ENCODE peak calls at places on chromosomes 12 and 14, in six cellular contexts. S is tibial artery; H is heart left ventricle; Z is transverse colon; N is CD8-positive, alpha-beta T cell; P is uterus. I is an unnamed sample. For H3K9me3 and H3K4me1, the result is how much of the 10 kb centered on the place peaks cover.

GRCh38 chr12:107362960-107363359 is 269.6 kb upstream of the CRY1 start:
- DNase-seq in S (no peak), N (no peak), P (no peak), Z (no peak), H (no peak), I (no peak)

GRCh38 chr14:99318091-99318958 is 46.3 kb upstream of the BCL11B start:
- DNase-seq in S (no peak), N (no peak), P (no peak), Z (peak), H (no peak), I (no peak)

GRCh38 chr14:25753130-25753529 is 703.2 kb upstream of the STXBP6 start:
- DNase-seq in S (no peak), H (no peak), N (no peak), P (no peak), Z (no peak), I (no peak)

GRCh38 chr14:93050761-93051160 is 65.0 kb downstream of the ITPK1 start:
- DNase-seq in N (no peak), S (no peak), Z (peak), P (no peak), H (no peak), I (no peak)

GRCh38 chr14:75182820-75183219 is 6.4 kb upstream of the TMED10 start:
- DNase-seq in P (no peak), S (no peak), N (no peak), H (no peak), Z (no peak), I (no peak)

GRCh38 chr14:99809376-99809775 is 16.2 kb downstream of the EML1 start:
- DNase-seq in N (no peak), H (peak), Z (peak), S (peak), P (peak), I (no peak)

GRCh38 chr14:88270781-88271180 is 52.3 kb downstream of the KCNK10 start:
- DNase-seq in S (no peak), N (no peak), H (no peak), Z (peak), P (no peak), I (no peak)

GRCh38 chr14:94062344-94062904 is 18.6 kb downstream of the DDX24 start:
- DNase-seq in P (no peak), H (no peak), Z (no peak), S (no peak), N (no peak), I (no peak)

GRCh38 chr14:100891501-100892445 is 11.7 kb downstream of the RTL1 start:
- DNase-seq in H (no peak), P (peak), S (peak), Z (peak), N (no peak), I (peak)

GRCh38 chr14:32980887-32981501 is 42.3 kb downstream of the NPAS3 start:
- DNase-seq in S (no peak), P (no peak), Z (no peak), N (no peak), H (no peak), I (no peak)

GRCh38 chr14:32205984-32206383 is 2.9 kb upstream of the RNU6-8 start:
- DNase-seq in H (no peak), P (no peak), S (no peak), N (no peak), Z (peak), I (no peak)

GRCh38 chr14:76514599-76514998 is 138.7 kb downstream of the ESRRB start:
- DNase-seq in N (no peak), H (no peak), Z (no peak), S (peak), P (no peak), I (peak)

GRCh38 chr12:120125029-120125428 is 8.5 kb upstream of the RAB35 start:
- DNase-seq in P (no peak), N (no peak), Z (no peak), S (no peak), H (no peak), I (no peak)

GRCh38 chr12:65121049-65121955 is at the start of gene WIF1:
- DNase-seq in P (no peak), N (no peak), S (peak), H (peak), Z (peak), I (no peak)

GRCh38 chr12:22034709-22035506 is 11.1 kb upstream of the CMAS start:
- DNase-seq in H (no peak), P (no peak), S (no peak), Z (no peak), N (no peak), I (no peak)

GRCh38 chr12:121532503-121533390 is 48.1 kb downstream of the KDM2B start:
- DNase-seq in H (no peak), Z (no peak), S (no peak), N (no peak), P (no peak), I (no peak)

GRCh38 chr12:48080285-48080684 is 25.6 kb downstream of the SENP1 start:
- DNase-seq in H (no peak), N (no peak), Z (no peak), S (no peak), P (no peak), I (no peak)

GRCh38 chr14:51953996-51954395 is 35.4 kb upstream of the RTRAF start:
- DNase-seq in P (no peak), S (no peak), Z (no peak), H (no peak), N (no peak), I (peak)

GRCh38 chr12:86950043-86950838 is 694.0 kb upstream of the MGAT4C start:
- DNase-seq in Z (no peak), S (no peak), H (no peak), P (no peak), N (no peak), I (no peak)

GRCh38 chr12:14777271-14777670 is 26.0 kb downstream of the WBP11 start:
- DNase-seq in N (no peak), P (no peak), S (no peak), Z (peak), H (no peak), I (no peak)

GRCh38 chr12:65935906-65936528 is 111.7 kb downstream of the HMGA2 start:
- DNase-seq in N (no peak), P (no peak), H (no peak), S (no peak), Z (no peak), I (peak)

GRCh38 chr14:61621444-61621843 is 73.9 kb upstream of the HIF1A start:
- DNase-seq in P (no peak), Z (no peak), N (no peak), H (no peak), S (no peak), I (no peak)

GRCh38 chr12:121579981-121580868 is 598 bp downstream of the KDM2B start:
- DNase-seq in H (peak), N (peak), P (peak), S (peak), Z (peak), I (peak)

GRCh38 chr14:85471156-85471555 is 58.8 kb upstream of the FLRT2 start:
- DNase-seq in Z (no peak), P (no peak), S (no peak), N (no peak), H (no peak), I (no peak)

GRCh38 chr14:99462211-99462610 is 18.4 kb downstream of the SETD3 start:
- DNase-seq in P (no peak), N (no peak), Z (no peak), S (no peak), H (no peak), I (no peak)

GRCh38 chr12:50545783-50546182 is 41.0 kb downstream of the DIP2B start:
- DNase-seq in S (no peak), H (no peak), P (no peak), N (no peak), Z (peak), I (peak)

GRCh38 chr14:83874662-83875061 is 1655.3 kb upstream of the FLRT2 start:
- DNase-seq in H (no peak), S (no peak), N (no peak), Z (no peak), P (no peak), I (no peak)

GRCh38 chr14:59346329-59346728 is 118.9 kb downstream of the GPR135 start:
- DNase-seq in H (no peak), Z (no peak), P (no peak), S (no peak), N (no peak), I (no peak)

GRCh38 chr14:66119805-66120204 is 366.4 kb upstream of the CCDC196 start:
- DNase-seq in S (no peak), N (no peak), P (no peak), Z (no peak), H (no peak), I (no peak)

GRCh38 chr12:124240493-124240892 is 54.4 kb upstream of the RFLNA start:
- DNase-seq in N (no peak), H (no peak), P (no peak), Z (no peak), S (no peak), I (no peak)

GRCh38 chr12:93122089-93122488 is 193.0 kb upstream of the EEA1 start:
- DNase-seq in Z (no peak), P (no peak), S (no peak), H (no peak), N (no peak), I (no peak)

GRCh38 chr12:90013409-90013808 is 304.8 kb upstream of the ATP2B1 start:
- DNase-seq in H (no peak), P (no peak), N (no peak), Z (no peak), S (no peak), I (no peak)

GRCh38 chr12:23014749-23015148 is 389.8 kb downstream of the ETNK1 start:
- DNase-seq in S (no peak), H (no peak), Z (no peak), N (no peak), P (no peak), I (no peak)

GRCh38 chr12:34358198-34358597 is 335.9 kb downstream of the ALG10 start:
- DNase-seq in N (no peak), S (no peak), P (no peak), Z (no peak), H (no peak), I (no peak)
- H3K9me3 ChIP-seq in N (under half), S (under half), P (under half), Z (under half), H (under half), I (under half)

GRCh38 chr14:71361874-71362273 is 454.6 kb downstream of the PCNX1 start:
- DNase-seq in P (no peak), N (no peak), H (no peak), S (no peak), Z (no peak), I (no peak)
- H3K4me1 ChIP-seq in P (under half), N (under half), H (under half), S (under half), Z (under half), I (under half)

GRCh38 chr14:64388533-64389243 is 535 bp downstream of the MTHFD1 start:
- DNase-seq in Z (peak), P (no peak), S (no peak), N (no peak), H (no peak), I (no peak)

GRCh38 chr14:64394973-64395633 is 7.0 kb downstream of the MTHFD1 start:
- DNase-seq in H (no peak), Z (no peak), S (no peak), N (no peak), P (no peak), I (no peak)

GRCh38 chr14:64391113-64391725 is 3.1 kb downstream of the MTHFD1 start:
- DNase-seq in N (no peak), S (no peak), P (no peak), H (no peak), Z (no peak), I (no peak)

GRCh38 chr14:64394423-64394822 is 6.3 kb downstream of the MTHFD1 start:
- DNase-seq in H (no peak), P (no peak), S (no peak), Z (no peak), N (no peak), I (no peak)

GRCh38 chr14:64391986-64392385 is 3.8 kb downstream of the MTHFD1 start:
- DNase-seq in S (no peak), H (no peak), P (no peak), N (no peak), Z (no peak), I (no peak)
- H3K4me3 ChIP-seq in S (no peak), H (no peak), P (no peak), N (no peak), Z (no peak), I (no peak)

DNA sequence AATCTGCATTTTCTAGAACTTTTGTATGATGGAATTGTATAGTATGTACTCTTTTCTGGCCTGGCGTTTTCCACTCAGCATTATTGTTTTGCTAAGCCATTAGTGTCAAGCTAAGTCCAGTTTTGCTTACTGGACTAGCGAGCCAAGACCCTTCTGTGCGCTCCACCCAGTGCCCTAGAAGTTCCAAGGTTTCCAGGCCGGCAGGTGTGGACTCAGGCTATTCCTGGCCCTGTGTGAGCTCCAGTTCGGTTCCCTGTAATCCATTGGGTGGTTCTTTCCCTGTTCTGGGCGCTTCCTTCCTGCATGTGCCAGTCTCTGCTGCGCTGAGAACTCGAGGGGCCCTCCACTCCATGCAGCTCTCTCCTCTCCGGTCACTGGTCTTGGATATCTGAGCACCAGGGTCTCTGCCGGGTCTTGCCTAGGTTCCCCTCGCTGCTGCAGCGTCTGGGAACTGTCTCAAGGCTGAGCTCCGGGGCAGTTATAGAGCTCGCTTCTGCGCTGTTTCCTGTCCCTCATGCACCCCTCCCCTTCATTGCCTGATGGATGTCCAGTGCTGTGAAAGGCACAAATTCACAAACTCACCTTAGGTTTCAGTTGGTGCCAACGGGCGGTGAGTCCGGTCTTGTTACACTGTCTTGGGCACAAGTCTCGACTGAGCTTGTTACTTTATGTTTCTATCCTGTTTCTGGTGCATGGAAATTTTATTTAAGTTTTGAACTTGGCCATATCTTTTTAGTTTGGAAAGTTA is 100.8 kb downstream of the ADGRD1 start:
- DNase-seq in N (no peak), S (peak), H (no peak), P (no peak), Z (no peak), I (no peak)
- H3K9me3 ChIP-seq in N (under half), S (under half), H (under half), P (under half), Z (under half), I (under half)

GRCh38 chr12:118311666-118312065 is 61.0 kb downstream of the TAOK3 start:
- DNase-seq in Z (no peak), S (no peak), P (no peak), N (no peak), H (no peak), I (no peak)
- H3K4me1 ChIP-seq in Z (under half), S (under half), P (under half), N (under half), H (under half), I (under half)

DNA sequence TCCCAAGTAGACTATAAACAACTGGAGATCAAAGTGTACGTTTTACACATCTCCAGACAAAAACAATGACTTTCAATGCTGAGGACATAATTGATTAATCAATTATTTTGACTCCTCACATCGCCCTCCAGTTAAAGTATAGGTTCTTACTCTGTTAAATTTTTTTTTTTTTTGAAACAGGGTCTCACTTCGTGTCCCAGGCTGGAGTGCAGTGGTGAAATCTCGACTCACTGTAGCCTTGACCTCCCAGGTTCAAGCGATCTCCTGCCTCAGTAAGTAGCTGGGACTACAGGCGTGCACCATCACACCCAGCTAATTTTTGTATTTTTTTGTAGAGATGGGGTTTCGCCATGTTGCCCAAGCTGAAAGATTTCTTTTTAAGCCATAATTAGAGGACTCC is 938 bp upstream of the CCNB1IP1 start:
- DNase-seq in S (no peak), H (no peak), Z (no peak), P (no peak), N (no peak), I (no peak)
- H3K4me3 ChIP-seq in S (no peak), H (no peak), Z (no peak), P (no peak), N (no peak), I (no peak)

GRCh38 chr12:20883288-20883687 is 72.8 kb downstream of the SLCO1B3 start:
- DNase-seq in N (no peak), Z (peak), S (no peak), P (no peak), H (no peak), I (no peak)

GRCh38 chr12:20885116-20885515 is 74.6 kb downstream of the SLCO1B3 start:
- DNase-seq in H (no peak), P (no peak), Z (no peak), S (no peak), N (no peak), I (no peak)

DNA sequence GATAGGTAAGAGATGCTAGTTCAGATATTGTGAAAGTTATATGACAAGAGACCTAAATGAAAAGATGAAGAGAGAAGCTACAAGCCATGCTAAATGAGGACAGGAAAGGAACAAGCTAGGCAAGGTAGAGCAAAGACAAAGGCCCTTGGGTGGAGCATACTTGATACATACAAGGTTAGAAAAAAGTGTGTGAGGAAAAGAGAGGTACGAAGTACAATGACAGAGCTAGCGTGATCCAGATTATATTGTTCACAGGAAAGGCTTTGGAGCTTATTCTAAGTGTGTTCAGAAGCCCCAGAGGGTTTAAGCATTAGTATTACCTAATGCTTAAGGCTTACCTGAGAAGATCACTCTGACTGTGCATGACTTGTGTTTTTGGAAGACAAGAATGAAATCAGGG is 75.0 kb downstream of the SLCO1B3 start:
- DNase-seq in Z (no peak), S (no peak), N (no peak), H (no peak), P (no peak), I (no peak)
- H3K9me3 ChIP-seq in Z (under half), S (under half), N (under half), H (under half), P (under half), I (under half)

GRCh38 chr14:95663226-95663797 is 22.9 kb upstream of the TCL1B start:
- DNase-seq in S (no peak), H (no peak), N (no peak), Z (peak), P (no peak), I (no peak)

GRCh38 chr14:95662376-95663186 is 23.6 kb upstream of the TCL1B start:
- DNase-seq in N (no peak), H (no peak), Z (no peak), P (no peak), S (no peak), I (no peak)

GRCh38 chr14:95664046-95664445 is 22.2 kb upstream of the TCL1B start:
- DNase-seq in S (no peak), P (no peak), Z (no peak), H (no peak), N (no peak), I (no peak)

GRCh38 chr14:95666450-95666849 is 19.8 kb upstream of the TCL1B start:
- DNase-seq in N (no peak), H (no peak), S (no peak), P (no peak), Z (no peak), I (no peak)

GRCh38 chr14:95664546-95664945 is 21.7 kb upstream of the TCL1B start:
- DNase-seq in Z (no peak), S (no peak), N (no peak), H (no peak), P (no peak), I (no peak)
- H3K4me1 ChIP-seq in Z (under half), S (under half), N (under half), H (under half), P (under half), I (under half)

GRCh38 chr14:104676130-104676693 is 13.2 kb upstream of the INF2 start:
- DNase-seq in S (no peak), N (no peak), P (no peak), H (no peak), Z (no peak), I (no peak)

GRCh38 chr14:104675447-104675846 is 14.0 kb upstream of the INF2 start:
- DNase-seq in Z (no peak), P (no peak), S (no peak), H (no peak), N (no peak), I (no peak)

GRCh38 chr14:104678346-104678745 is 11.1 kb upstream of the INF2 start:
- DNase-seq in S (peak), Z (no peak), P (peak), H (peak), N (no peak), I (peak)

GRCh38 chr14:104677506-104678332 is 11.7 kb upstream of the INF2 start:
- DNase-seq in H (peak), S (peak), N (peak), Z (peak), P (peak), I (peak)

GRCh38 chr14:104676694-104677505 is 12.5 kb upstream of the INF2 start:
- DNase-seq in Z (peak), H (no peak), S (peak), N (no peak), P (no peak), I (no peak)
- H3K4me3 ChIP-seq in Z (peak), H (peak), S (peak), N (peak), P (peak), I (no peak)